ENCODE peak calls at places on chromosome 20, in ten cellular contexts. A is esophagus squamous epithelium, X is lung, Z is foreskin fibroblast, H is AG10803, B is MCF 10A, S is PC-3, I is AG04450, U is IMR-90, L is fibroblast of pulmonary artery. Y is an unnamed sample.

GRCh38 chr20:47489448-47489872 is 12.2 kb upstream of the NCOA3 start:
- DNase-seq in A (no peak), X (no peak), Z (no peak), H (no peak), B (no peak), S (no peak), I (no peak), U (no peak), L (no peak), Y (no peak)

GRCh38 chr20:54090230-54091119 is 20.1 kb upstream of the BCAS1 start:
- DNase-seq in A (no peak), X (no peak), Z (no peak), H (no peak), B (no peak), S (no peak), I (no peak), U (no peak), L (no peak), Y (no peak)

GRCh38 chr20:61635721-61636455 is 383.8 kb downstream of the CDH4 start:
- DNase-seq in A (no peak), X (no peak), Z (no peak), H (no peak), B (no peak), S (no peak), I (no peak), U (no peak), L (no peak), Y (no peak)

GRCh38 chr20:10783660-10784336 is 110.0 kb upstream of the JAG1 start:
- DNase-seq in A (no peak), X (no peak), Z (no peak), H (no peak), B (no peak), S (no peak), I (no peak), U (no peak), L (peak), Y (no peak)

GRCh38 chr20:46559685-46560440 is 9.4 kb upstream of the OCSTAMP start:
- DNase-seq in A (no peak), X (no peak), Z (no peak), H (no peak), B (no peak), S (no peak), I (no peak), U (no peak), L (no peak), Y (no peak)

GRCh38 chr20:15220778-15221565 is 883.6 kb upstream of the FLRT3 start:
- DNase-seq in A (no peak), X (no peak), Z (peak), H (peak), B (peak), S (peak), I (no peak), U (no peak), L (peak), Y (no peak)

GRCh38 chr20:63483834-63484233 is 11.4 kb upstream of the KCNQ2 start:
- DNase-seq in A (no peak), X (no peak), Z (no peak), H (no peak), B (no peak), S (no peak), I (no peak), U (no peak), L (no peak), Y (no peak)

GRCh38 chr20:51463560-51463959 is 79.0 kb downstream of the NFATC2 start:
- DNase-seq in A (no peak), X (no peak), Z (no peak), H (no peak), B (no peak), S (no peak), I (no peak), U (no peak), L (no peak), Y (no peak)

GRCh38 chr20:57514273-57514751 is 10.6 kb downstream of the CTCFL start:
- DNase-seq in A (no peak), X (peak), Z (peak), H (peak), B (peak), S (peak), I (peak), U (peak), L (peak), Y (peak)

GRCh38 chr20:25290646-25291431 is 43.0 kb downstream of the PYGB start:
- DNase-seq in A (no peak), X (no peak), Z (no peak), H (no peak), B (no peak), S (no peak), I (no peak), U (no peak), L (no peak), Y (no peak)

GRCh38 chr20:16104783-16105182 is 468.5 kb downstream of the KIF16B start:
- DNase-seq in A (no peak), X (no peak), Z (no peak), H (no peak), B (no peak), S (peak), I (no peak), U (no peak), L (no peak), Y (no peak)

GRCh38 chr20:45833883-45834796 is 541 bp downstream of the SNX21 start:
- DNase-seq in A (no peak), X (peak), Z (peak), H (peak), B (peak), S (peak), I (no peak), U (peak), L (peak), Y (peak)

GRCh38 chr20:64224344-64225165 is 31.0 kb upstream of the PCMTD2 start:
- DNase-seq in A (no peak), X (no peak), Z (peak), H (peak), B (no peak), S (peak), I (peak), U (peak), L (peak), Y (no peak)

GRCh38 chr20:64103871-64104666 is 3.3 kb downstream of the NPBWR2 start:
- DNase-seq in A (no peak), X (no peak), Z (no peak), H (no peak), B (no peak), S (no peak), I (no peak), U (no peak), L (no peak), Y (no peak)

GRCh38 chr20:1810926-1811620 is 84.1 kb upstream of the SIRPA start:
- DNase-seq in A (no peak), X (no peak), Z (peak), H (peak), B (no peak), S (no peak), I (no peak), U (peak), L (peak), Y (no peak)

GRCh38 chr20:7772376-7772775 is 167.9 kb downstream of the HAO1 start:
- DNase-seq in A (no peak), X (no peak), Z (peak), H (peak), B (peak), S (no peak), I (peak), U (peak), L (peak), Y (no peak)

DNA sequence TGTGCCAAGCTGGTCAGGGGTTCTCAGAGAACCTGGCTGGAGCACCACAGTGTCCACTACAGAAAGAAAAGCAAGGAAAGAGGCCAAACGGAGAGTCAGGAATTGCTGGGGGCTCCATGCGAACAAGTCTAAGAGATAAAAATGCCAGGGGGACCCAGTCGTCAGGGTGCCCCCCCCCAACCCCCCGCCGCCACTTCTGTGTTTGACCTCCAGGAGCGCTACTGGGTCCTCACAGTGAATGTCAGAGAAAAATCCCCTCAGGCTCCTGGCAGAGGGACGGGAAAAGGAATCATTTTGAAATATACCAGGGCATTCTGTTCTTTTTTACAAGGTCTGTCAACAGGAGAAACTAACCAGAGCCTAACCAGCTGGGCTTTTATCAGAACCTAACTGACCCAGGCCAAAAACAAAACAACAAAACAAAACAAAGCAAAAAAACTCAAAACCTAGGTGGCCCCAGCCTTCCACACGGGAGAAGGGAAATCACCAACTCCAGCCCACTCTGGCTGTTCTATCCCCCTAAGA is 17.9 kb upstream of the NELFCD start:
- DNase-seq in A (no peak), X (no peak), Z (no peak), H (no peak), B (peak), S (no peak), I (no peak), U (no peak), L (no peak), Y (no peak)
- TF ChIP-seq CTCF in A (no peak), X (no peak), Z (no peak), H (no peak), B (peak), S (peak), I (no peak), U (no peak), L (no peak), Y (no peak)

GRCh38 chr20:48637461-48637860 is 190.3 kb downstream of the PREX1 start:
- DNase-seq in A (no peak), X (no peak), Z (no peak), H (no peak), B (no peak), S (no peak), I (no peak), U (no peak), L (no peak), Y (no peak)

GRCh38 chr20:48634641-48635040 is 193.2 kb downstream of the PREX1 start:
- DNase-seq in A (no peak), X (no peak), Z (no peak), H (no peak), B (no peak), S (no peak), I (no peak), U (no peak), L (no peak), Y (no peak)

GRCh38 chr20:48636301-48636700 is 191.5 kb downstream of the PREX1 start:
- DNase-seq in A (no peak), X (no peak), Z (no peak), H (no peak), B (no peak), S (no peak), I (no peak), U (no peak), L (no peak), Y (no peak)

GRCh38 chr20:48635361-48635760 is 192.4 kb downstream of the PREX1 start:
- DNase-seq in A (no peak), X (no peak), Z (no peak), H (no peak), B (no peak), S (no peak), I (no peak), U (no peak), L (no peak), Y (no peak)

GRCh38 chr20:48635791-48636267 is 192.0 kb downstream of the PREX1 start:
- DNase-seq in A (no peak), X (no peak), Z (peak), H (no peak), B (peak), S (peak), I (no peak), U (peak), L (peak), Y (peak)
- TF ChIP-seq CTCF in A (peak), X (peak), Z (peak), H (peak), B (peak), S (peak), I (peak), U (peak), L (peak), Y (peak)

GRCh38 chr20:4864292-4864691 is 137.0 kb downstream of the SLC23A2 start:
- DNase-seq in A (no peak), X (no peak), Z (no peak), H (no peak), B (no peak), S (peak), I (no peak), U (peak), L (no peak), Y (no peak)
- TF ChIP-seq CTCF in A (no peak), X (no peak), Z (no peak), H (no peak), B (no peak), S (no peak), I (no peak), U (no peak), L (no peak), Y (no peak)

GRCh38 chr20:22453244-22454080 is 130.9 kb downstream of the FOXA2 start:
- DNase-seq in A (no peak), X (no peak), Z (peak), H (peak), B (peak), S (peak), I (no peak), U (no peak), L (peak), Y (no peak)
- TF ChIP-seq CTCF in A (peak), X (peak), Z (peak), H (peak), B (peak), S (peak), I (peak), U (peak), L (peak), Y (no peak)

Y was measured in GM10248.